ENCODE peak calls at places on chromosomes 1 and 21, in six cellular contexts. One of them, this sample, is unnamed. For H3K4me1, the result is how much of the 10 kb centered on the place peaks cover.

GRCh38 chr21:36976882-36977651 is 10.6 kb upstream of the HLCS start:
- DNase-seq in aorta: no peak
- DNase-seq in heart left ventricle: no peak
- DNase-seq in neural progenitor cell: peak
- DNase-seq in HCT116: peak
- DNase-seq in uterus: peak
- DNase-seq in this sample: peak

GRCh38 chr1:6099297-6099696 is 53.6 kb downstream of the KCNAB2 start:
- DNase-seq in aorta: peak
- DNase-seq in heart left ventricle: no peak
- DNase-seq in neural progenitor cell: no peak
- DNase-seq in HCT116: no peak
- DNase-seq in uterus: no peak
- DNase-seq in this sample: no peak

GRCh38 chr1:91078859-91079258 is 57.0 kb upstream of the ZNF644 start:
- DNase-seq in aorta: no peak
- DNase-seq in heart left ventricle: no peak
- DNase-seq in neural progenitor cell: no peak
- DNase-seq in HCT116: no peak
- DNase-seq in uterus: no peak
- DNase-seq in this sample: no peak

GRCh38 chr1:6998267-6998666 is 213.0 kb downstream of the CAMTA1 start:
- DNase-seq in aorta: no peak
- DNase-seq in heart left ventricle: no peak
- DNase-seq in neural progenitor cell: peak
- DNase-seq in HCT116: peak
- DNase-seq in uterus: no peak
- DNase-seq in this sample: no peak

GRCh38 chr1:214331827-214332423 is 51.0 kb downstream of the SMYD2 start:
- DNase-seq in aorta: no peak
- DNase-seq in heart left ventricle: peak
- DNase-seq in neural progenitor cell: peak
- DNase-seq in HCT116: peak
- DNase-seq in uterus: no peak
- DNase-seq in this sample: peak

GRCh38 chr1:9902060-9902452 is 8.0 kb downstream of the CTNNBIP1 start:
- DNase-seq in aorta: no peak
- DNase-seq in heart left ventricle: no peak
- DNase-seq in neural progenitor cell: no peak
- DNase-seq in HCT116: no peak
- DNase-seq in uterus: no peak
- DNase-seq in this sample: no peak

GRCh38 chr1:168379110-168379860 is 98.6 kb downstream of the TBX19 start:
- DNase-seq in aorta: no peak
- DNase-seq in heart left ventricle: no peak
- DNase-seq in neural progenitor cell: no peak
- DNase-seq in HCT116: no peak
- DNase-seq in uterus: no peak
- DNase-seq in this sample: no peak

GRCh38 chr1:236089046-236089773 is 24.3 kb upstream of the NID1 start:
- DNase-seq in aorta: no peak
- DNase-seq in heart left ventricle: no peak
- DNase-seq in neural progenitor cell: no peak
- DNase-seq in HCT116: no peak
- DNase-seq in uterus: no peak
- DNase-seq in this sample: no peak

GRCh38 chr1:9278114-9278513 is 14.6 kb upstream of the SPSB1 start:
- DNase-seq in aorta: peak
- DNase-seq in heart left ventricle: no peak
- DNase-seq in neural progenitor cell: no peak
- DNase-seq in HCT116: no peak
- DNase-seq in uterus: no peak
- DNase-seq in this sample: no peak

GRCh38 chr1:235739124-235739523 is 89.5 kb upstream of the GNG4 start:
- DNase-seq in aorta: no peak
- DNase-seq in heart left ventricle: no peak
- DNase-seq in neural progenitor cell: no peak
- DNase-seq in HCT116: no peak
- DNase-seq in uterus: no peak
- DNase-seq in this sample: no peak

GRCh38 chr1:1027723-1028266 is 7.9 kb downstream of the AGRN start:
- DNase-seq in aorta: no peak
- DNase-seq in heart left ventricle: no peak
- DNase-seq in neural progenitor cell: no peak
- DNase-seq in HCT116: no peak
- DNase-seq in uterus: no peak
- DNase-seq in this sample: no peak

GRCh38 chr1:48870596-48870995 is 93.9 kb upstream of the BEND5 start:
- DNase-seq in aorta: no peak
- DNase-seq in heart left ventricle: no peak
- DNase-seq in neural progenitor cell: peak
- DNase-seq in HCT116: no peak
- DNase-seq in uterus: no peak
- DNase-seq in this sample: peak

GRCh38 chr1:8992936-8993687 is 33.1 kb downstream of the SLC2A7 start:
- DNase-seq in aorta: no peak
- DNase-seq in heart left ventricle: no peak
- DNase-seq in neural progenitor cell: no peak
- DNase-seq in HCT116: no peak
- DNase-seq in uterus: no peak
- DNase-seq in this sample: no peak

GRCh38 chr1:241834733-241835377 is 13.1 kb upstream of the EXO1 start:
- DNase-seq in aorta: no peak
- DNase-seq in heart left ventricle: no peak
- DNase-seq in neural progenitor cell: peak
- DNase-seq in HCT116: peak
- DNase-seq in uterus: no peak
- DNase-seq in this sample: no peak

GRCh38 chr1:224998185-224998584 is 68.7 kb downstream of the DNAH14 start:
- DNase-seq in aorta: no peak
- DNase-seq in heart left ventricle: no peak
- DNase-seq in neural progenitor cell: no peak
- DNase-seq in HCT116: no peak
- DNase-seq in uterus: no peak
- DNase-seq in this sample: no peak

GRCh38 chr1:151972533-151973270 is 21.0 kb downstream of the S100A10 start:
- DNase-seq in aorta: no peak
- DNase-seq in heart left ventricle: no peak
- DNase-seq in neural progenitor cell: peak
- DNase-seq in HCT116: peak
- DNase-seq in uterus: no peak
- DNase-seq in this sample: no peak

GRCh38 chr1:241836944-241837343 is 11.1 kb upstream of the EXO1 start:
- DNase-seq in aorta: no peak
- DNase-seq in heart left ventricle: no peak
- DNase-seq in neural progenitor cell: no peak
- DNase-seq in HCT116: no peak
- DNase-seq in uterus: no peak
- DNase-seq in this sample: no peak

GRCh38 chr1:29258974-29259801 is 22.9 kb downstream of the PTPRU start:
- DNase-seq in aorta: peak
- DNase-seq in heart left ventricle: no peak
- DNase-seq in neural progenitor cell: peak
- DNase-seq in HCT116: no peak
- DNase-seq in uterus: no peak
- DNase-seq in this sample: no peak

GRCh38 chr21:32712043-32712442 is 15.8 kb downstream of the SYNJ1 start:
- DNase-seq in aorta: no peak
- DNase-seq in heart left ventricle: no peak
- DNase-seq in neural progenitor cell: no peak
- DNase-seq in HCT116: no peak
- DNase-seq in uterus: no peak
- DNase-seq in this sample: no peak

GRCh38 chr1:53130598-53130877 is 11.9 kb downstream of the SLC1A7 start:
- DNase-seq in aorta: peak
- DNase-seq in heart left ventricle: no peak
- DNase-seq in neural progenitor cell: no peak
- DNase-seq in HCT116: no peak
- DNase-seq in uterus: no peak
- DNase-seq in this sample: no peak

GRCh38 chr1:53129891-53130597 is 12.4 kb downstream of the SLC1A7 start:
- DNase-seq in aorta: peak
- DNase-seq in heart left ventricle: no peak
- DNase-seq in neural progenitor cell: no peak
- DNase-seq in HCT116: no peak
- DNase-seq in uterus: peak
- DNase-seq in this sample: no peak

GRCh38 chr1:53132176-53132575 is 10.3 kb downstream of the SLC1A7 start:
- DNase-seq in aorta: peak
- DNase-seq in heart left ventricle: no peak
- DNase-seq in neural progenitor cell: no peak
- DNase-seq in HCT116: no peak
- DNase-seq in uterus: peak
- DNase-seq in this sample: no peak

GRCh38 chr1:53130878-53131589 is 11.4 kb downstream of the SLC1A7 start:
- DNase-seq in aorta: peak
- DNase-seq in heart left ventricle: no peak
- DNase-seq in neural progenitor cell: no peak
- DNase-seq in HCT116: no peak
- DNase-seq in uterus: peak
- DNase-seq in this sample: no peak

DNA sequence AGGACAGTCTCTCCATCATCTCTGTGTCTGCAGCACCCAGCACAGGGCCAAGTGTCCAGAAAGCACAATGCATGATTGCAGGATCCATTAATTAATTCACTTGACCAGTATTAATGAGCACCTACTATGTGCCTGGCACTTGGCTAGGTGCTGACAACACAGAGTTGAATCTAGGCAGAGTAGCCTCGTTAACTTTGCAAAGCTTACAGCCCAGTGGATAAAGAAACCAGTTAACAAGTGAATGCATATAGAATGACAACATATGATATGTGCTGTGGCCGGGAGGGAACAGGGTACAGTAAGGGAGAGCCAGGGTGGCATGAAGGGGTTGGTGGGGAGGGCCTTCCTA is 10.9 kb downstream of the SLC1A7 start:
- DNase-seq in aorta: peak
- DNase-seq in heart left ventricle: no peak
- DNase-seq in neural progenitor cell: no peak
- DNase-seq in HCT116: no peak
- DNase-seq in uterus: no peak
- DNase-seq in this sample: no peak
- H3K27ac ChIP-seq in aorta: no peak
- H3K27ac ChIP-seq in heart left ventricle: no peak
- H3K27ac ChIP-seq in neural progenitor cell: no peak
- H3K27ac ChIP-seq in HCT116: no peak
- H3K27ac ChIP-seq in uterus: peak
- H3K27ac ChIP-seq in this sample: no peak

GRCh38 chr1:39413902-39414528 is 77.4 kb upstream of the BMP8A start:
- DNase-seq in aorta: no peak
- DNase-seq in heart left ventricle: no peak
- DNase-seq in neural progenitor cell: no peak
- DNase-seq in HCT116: no peak
- DNase-seq in uterus: no peak
- DNase-seq in this sample: peak

GRCh38 chr1:39412079-39412478 is 79.4 kb upstream of the BMP8A start:
- DNase-seq in aorta: no peak
- DNase-seq in heart left ventricle: no peak
- DNase-seq in neural progenitor cell: no peak
- DNase-seq in HCT116: no peak
- DNase-seq in uterus: no peak
- DNase-seq in this sample: no peak

GRCh38 chr1:39410915-39411436 is 80.5 kb upstream of the BMP8A start:
- DNase-seq in aorta: peak
- DNase-seq in heart left ventricle: peak
- DNase-seq in neural progenitor cell: peak
- DNase-seq in HCT116: no peak
- DNase-seq in uterus: peak
- DNase-seq in this sample: peak

GRCh38 chr1:39411526-39411925 is 79.9 kb upstream of the BMP8A start:
- DNase-seq in aorta: no peak
- DNase-seq in heart left ventricle: no peak
- DNase-seq in neural progenitor cell: no peak
- DNase-seq in HCT116: no peak
- DNase-seq in uterus: no peak
- DNase-seq in this sample: no peak

GRCh38 chr1:39412892-39413291 is 78.5 kb upstream of the BMP8A start:
- DNase-seq in aorta: no peak
- DNase-seq in heart left ventricle: no peak
- DNase-seq in neural progenitor cell: no peak
- DNase-seq in HCT116: no peak
- DNase-seq in uterus: no peak
- DNase-seq in this sample: peak
- H3K4me3 ChIP-seq in aorta: no peak
- H3K4me3 ChIP-seq in heart left ventricle: no peak
- H3K4me3 ChIP-seq in neural progenitor cell: no peak
- H3K4me3 ChIP-seq in HCT116: no peak
- H3K4me3 ChIP-seq in uterus: no peak
- H3K4me3 ChIP-seq in this sample: no peak

DNA sequence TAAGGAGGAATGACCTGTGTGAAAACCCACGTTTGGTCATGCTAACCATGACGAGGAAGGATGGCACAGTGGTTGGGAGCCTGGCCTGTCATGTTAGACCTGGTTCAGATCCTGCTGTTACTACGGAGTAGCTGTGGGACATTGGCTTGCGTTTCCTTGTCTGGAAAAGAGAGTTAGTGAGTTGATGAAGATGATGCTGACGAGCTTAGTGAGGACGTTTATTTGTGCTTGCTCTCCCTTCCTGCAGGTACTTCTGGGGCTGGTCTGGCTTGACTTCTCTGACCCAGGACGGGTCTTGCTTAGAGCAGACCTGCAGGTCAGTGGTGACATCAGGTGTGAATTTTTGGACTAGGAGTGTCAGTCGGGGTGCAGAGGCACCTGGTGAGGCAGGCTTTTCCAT is 14.7 kb downstream of the GALNT2 start:
- DNase-seq in aorta: no peak
- DNase-seq in heart left ventricle: no peak
- DNase-seq in neural progenitor cell: no peak
- DNase-seq in HCT116: no peak
- DNase-seq in uterus: no peak
- DNase-seq in this sample: no peak
- H3K4me1 ChIP-seq in aorta: under half
- H3K4me1 ChIP-seq in heart left ventricle: under half
- H3K4me1 ChIP-seq in neural progenitor cell: under half
- H3K4me1 ChIP-seq in HCT116: under half
- H3K4me1 ChIP-seq in uterus: under half
- H3K4me1 ChIP-seq in this sample: under half

GRCh38 chr1:61124078-61124477 is 41.7 kb downstream of the NFIA start:
- DNase-seq in aorta: no peak
- DNase-seq in heart left ventricle: no peak
- DNase-seq in neural progenitor cell: no peak
- DNase-seq in HCT116: no peak
- DNase-seq in uterus: no peak
- DNase-seq in this sample: no peak

GRCh38 chr1:61125263-61125662 is 42.9 kb downstream of the NFIA start:
- DNase-seq in aorta: no peak
- DNase-seq in heart left ventricle: no peak
- DNase-seq in neural progenitor cell: no peak
- DNase-seq in HCT116: no peak
- DNase-seq in uterus: no peak
- DNase-seq in this sample: no peak

GRCh38 chr1:61123321-61123720 is 41.0 kb downstream of the NFIA start:
- DNase-seq in aorta: no peak
- DNase-seq in heart left ventricle: no peak
- DNase-seq in neural progenitor cell: no peak
- DNase-seq in HCT116: no peak
- DNase-seq in uterus: no peak
- DNase-seq in this sample: no peak

GRCh38 chr1:61125895-61126294 is 43.5 kb downstream of the NFIA start:
- DNase-seq in aorta: no peak
- DNase-seq in heart left ventricle: no peak
- DNase-seq in neural progenitor cell: no peak
- DNase-seq in HCT116: no peak
- DNase-seq in uterus: no peak
- DNase-seq in this sample: no peak

GRCh38 chr1:61124691-61125090 is 42.3 kb downstream of the NFIA start:
- DNase-seq in aorta: no peak
- DNase-seq in heart left ventricle: no peak
- DNase-seq in neural progenitor cell: no peak
- DNase-seq in HCT116: no peak
- DNase-seq in uterus: peak
- DNase-seq in this sample: no peak
- H3K27ac ChIP-seq in aorta: no peak
- H3K27ac ChIP-seq in heart left ventricle: peak
- H3K27ac ChIP-seq in neural progenitor cell: no peak
- H3K27ac ChIP-seq in HCT116: no peak
- H3K27ac ChIP-seq in uterus: no peak
- H3K27ac ChIP-seq in this sample: no peak